ENCODE peak calls at places on chromosomes 2 and 18, in six cellular contexts. H is A549, N is mammary epithelial cell, B is DND-41, F is hepatocyte, V is GM23248. D is an unnamed sample.

GRCh38 chr2:201950606-201951005 is 83.0 kb upstream of the FZD7 start:
- DNase-seq in B (no peak), F (no peak), V (peak; percentile 78), N (peak; percentile 44), H (no peak), D (no peak)

GRCh38 chr2:27369471-27370025 is 590 bp downstream of the EIF2B4 start:
- DNase-seq in F (no peak), B (no peak), N (peak; percentile 51), H (peak; percentile 91), V (peak; percentile 81), D (peak; percentile 47)

GRCh38 chr2:9108210-9108967 is 98.2 kb upstream of the ASAP2 start:
- DNase-seq in V (no peak), N (no peak), F (no peak), H (no peak), B (no peak), D (peak; percentile 36)

GRCh38 chr2:206232287-206233035 is 42.0 kb upstream of the ZDBF2 start:
- DNase-seq in F (no peak), H (no peak), B (no peak), N (no peak), V (no peak), D (no peak)

GRCh38 chr2:144083211-144083610 is 436.7 kb downstream of the ZEB2 start:
- DNase-seq in B (no peak), F (no peak), N (peak; percentile 85), V (peak; percentile 94), H (no peak), D (peak; percentile 80)

GRCh38 chr2:227657204-227657845 is 9.3 kb upstream of the SCYGR5 start:
- DNase-seq in N (no peak), H (no peak), F (peak; percentile 30), V (no peak), B (no peak), D (peak; percentile 62)

GRCh38 chr18:35969676-35970075 is 2.8 kb upstream of the RMP24 start:
- DNase-seq in F (no peak), N (peak; percentile 40), H (no peak), B (no peak), V (peak; percentile 34), D (no peak)

GRCh38 chr2:196592912-196593881 is 46.3 kb upstream of the CCDC150 start:
- DNase-seq in H (peak; percentile 60), N (peak; percentile 35), B (peak; percentile 65), F (peak; percentile 80), V (peak; percentile 82), D (peak; percentile 60)

GRCh38 chr18:77160515-77160914 is 27.9 kb upstream of the MBP start:
- DNase-seq in N (no peak), V (no peak), H (no peak), B (no peak), F (no peak), D (no peak)

GRCh38 chr2:155519731-155520130 is 812.8 kb downstream of the NR4A2 start:
- DNase-seq in V (no peak), B (no peak), F (no peak), N (no peak), H (no peak), D (no peak)

GRCh38 chr2:37543967-37544366 is 127.5 kb downstream of the CDC42EP3 start:
- DNase-seq in B (no peak), V (no peak), H (no peak), F (no peak), N (no peak), D (no peak)

GRCh38 chr18:74982946-74983635 is 225.8 kb downstream of the PTGR3 start:
- DNase-seq in V (no peak), H (no peak), N (no peak), B (no peak), F (no peak), D (no peak)

GRCh38 chr2:232441147-232441651 is 14.8 kb upstream of the ALPI start:
- DNase-seq in V (no peak), N (no peak), B (no peak), H (no peak), F (no peak), D (no peak)

GRCh38 chr2:205427112-205427511 is 255.2 kb upstream of the NRP2 start:
- DNase-seq in H (no peak), B (no peak), V (peak; percentile 35), F (no peak), N (peak; percentile 2), D (peak; percentile 61)

GRCh38 chr18:49055787-49056186 is 105.0 kb upstream of the SMAD7 start:
- DNase-seq in N (peak; percentile 17), B (no peak), F (no peak), H (no peak), V (peak; percentile 88), D (peak; percentile 56)

GRCh38 chr2:11940121-11940743 is 193.8 kb downstream of the LPIN1 start:
- DNase-seq in H (no peak), V (no peak), N (no peak), B (no peak), F (no peak), D (no peak)

GRCh38 chr2:16860627-16861026 is 195.0 kb upstream of the CYRIA start:
- DNase-seq in N (no peak), F (no peak), V (no peak), B (no peak), H (no peak), D (peak; percentile 14)

GRCh38 chr2:240689975-240690374 is 1.7 kb upstream of the AQP12A start:
- DNase-seq in N (no peak), B (no peak), V (no peak), F (no peak), H (no peak), D (no peak)
- H3K4me2 ChIP-seq in N (no peak overlapping the region), B (no peak overlapping the region), V (no peak overlapping the region), F (no peak overlapping the region), H (no peak overlapping the region), D (no peak overlapping the region)

GRCh38 chr18:24052053-24052452 is 37.5 kb downstream of the TTC39C start:
- DNase-seq in B (no peak), F (peak; percentile 35), H (peak; percentile 36), V (no peak), N (no peak), D (no peak)

GRCh38 chr18:24055009-24055804 is 40.7 kb downstream of the TTC39C start:
- DNase-seq in F (no peak), B (no peak), H (no peak), N (no peak), V (no peak), D (no peak)

GRCh38 chr18:24053211-24053610 is 38.7 kb downstream of the TTC39C start:
- DNase-seq in F (no peak), H (no peak), N (peak; percentile 44), V (no peak), B (no peak), D (no peak)

GRCh38 chr18:24055878-24056277 is 41.3 kb downstream of the TTC39C start:
- DNase-seq in N (no peak), V (peak; percentile 6), B (no peak), H (no peak), F (no peak), D (no peak)

DNA sequence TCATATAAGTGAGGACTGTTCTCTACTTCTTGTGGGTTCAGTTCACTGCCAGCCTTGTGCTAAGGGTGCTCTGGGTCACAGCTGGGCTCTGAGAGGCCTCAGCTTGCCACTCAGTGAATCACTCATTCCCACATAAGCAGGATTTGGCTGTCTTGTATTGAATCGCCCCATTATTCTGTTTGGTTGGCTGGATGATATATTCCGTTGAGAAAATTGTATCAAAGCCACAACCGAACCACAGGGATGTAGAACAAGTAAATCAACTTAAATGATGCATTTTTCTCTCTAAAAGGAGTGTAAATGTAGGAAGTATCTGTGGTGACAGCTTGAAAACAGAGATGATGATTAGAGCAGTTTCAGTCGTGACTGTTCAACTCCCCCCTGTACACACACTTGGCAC is 39.6 kb downstream of the TTC39C start:
- DNase-seq in V (peak; percentile 52), H (no peak), F (no peak), B (no peak), N (peak; percentile 97), D (peak; percentile 84)
- H3K4me2 ChIP-seq in V (no peak overlapping the region), H (no peak overlapping the region), F (no peak overlapping the region), B (no peak overlapping the region), N (peak overlapping the region; percentile 56), D (no peak overlapping the region)

DNA sequence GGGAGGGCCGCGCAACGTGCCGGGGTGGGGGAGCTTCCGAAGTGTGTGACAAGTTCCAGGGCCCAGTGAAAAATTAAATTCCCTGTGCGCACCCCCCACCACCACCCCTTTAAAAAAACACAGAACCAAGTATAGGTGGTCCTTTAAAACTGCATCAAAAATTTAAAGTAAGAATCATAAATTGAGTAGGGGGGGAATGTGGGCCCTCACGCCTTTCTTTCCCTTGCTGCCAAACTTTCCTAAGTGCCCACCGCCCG is 2.5 kb downstream of the BCL11A start:
- DNase-seq in H (no peak), F (no peak), B (no peak), N (no peak), V (no peak), D (no peak)
- H3K4me2 ChIP-seq in H (peak overlapping the region; percentile 99), F (peak overlapping the region; percentile 98), B (peak overlapping the region; percentile 92), N (peak overlapping the region; percentile 98), V (peak overlapping the region; percentile 99), D (peak overlapping the region; percentile 99)

DNA sequence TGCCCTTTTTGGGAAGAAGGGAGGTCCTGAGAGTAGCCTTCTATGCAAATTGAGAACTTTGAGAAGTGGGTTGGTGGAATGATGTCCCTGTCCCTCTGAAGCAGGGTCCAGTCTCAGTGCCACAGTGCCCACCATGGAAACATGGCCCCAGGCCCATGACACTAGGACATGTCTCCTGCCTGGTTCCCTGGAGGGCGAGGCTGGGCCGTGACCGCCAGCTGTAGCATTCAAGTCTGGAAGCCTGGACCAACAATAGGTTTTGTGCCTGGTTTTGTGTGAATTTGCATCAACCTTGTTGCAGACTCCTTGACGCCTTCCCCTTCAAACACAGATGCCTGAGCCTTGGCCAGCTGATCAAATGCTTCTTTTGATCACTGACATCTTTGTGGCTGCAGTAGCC is 27.5 kb downstream of the ARID5A start:
- DNase-seq in V (no peak), F (no peak), N (no peak), H (no peak), B (no peak), D (no peak)
- H3K4me2 ChIP-seq in V (no peak overlapping the region), F (no peak overlapping the region), N (no peak overlapping the region), H (no peak overlapping the region), B (no peak overlapping the region), D (no peak overlapping the region)

GRCh38 chr2:108222261-108222660 is 17.5 kb upstream of the SULT1C3 start:
- DNase-seq in V (no peak), B (no peak), N (no peak), F (no peak), H (no peak), D (no peak)
- H3K4me2 ChIP-seq in V (no peak overlapping the region), B (no peak overlapping the region), N (no peak overlapping the region), F (no peak overlapping the region), H (no peak overlapping the region), D (no peak overlapping the region)

GRCh38 chr2:189214484-189214883 is 34.9 kb upstream of the COL5A2 start:
- DNase-seq in V (no peak), H (no peak), N (no peak), B (no peak), F (no peak), D (no peak)
- H3K4me2 ChIP-seq in V (no peak overlapping the region), H (no peak overlapping the region), N (no peak overlapping the region), B (no peak overlapping the region), F (no peak overlapping the region), D (no peak overlapping the region)

GRCh38 chr2:64951306-64951953 is 37.8 kb upstream of the SLC1A4 start:
- DNase-seq in H (no peak), F (no peak), V (no peak), N (no peak), B (no peak), D (no peak)
- H3K4me2 ChIP-seq in H (peak overlapping the region; percentile 42), F (no peak overlapping the region), V (no peak overlapping the region), N (no peak overlapping the region), B (no peak overlapping the region), D (no peak overlapping the region)

GRCh38 chr18:72849671-72850070 is 18.1 kb downstream of the NETO1 start:
- DNase-seq in B (no peak), N (peak; percentile 46), H (no peak), F (no peak), V (no peak), D (no peak)
- H3K4me2 ChIP-seq in B (no peak overlapping the region), N (peak overlapping the region; percentile 19), H (no peak overlapping the region), F (no peak overlapping the region), V (no peak overlapping the region), D (no peak overlapping the region)

GRCh38 chr2:140567734-140568133 is 1563.1 kb downstream of the LRP1B start:
- DNase-seq in N (peak; percentile 62), F (no peak), H (no peak), B (no peak), V (peak; percentile 32), D (peak; percentile 47)
- H3K4me2 ChIP-seq in N (no peak overlapping the region), F (no peak overlapping the region), H (no peak overlapping the region), B (no peak overlapping the region), V (no peak overlapping the region), D (no peak overlapping the region)